ENCODE peak calls at places on chromosomes 12 and 14, in five cellular contexts. W is kidney epithelial cell, X is kidney, U is heart right ventricle, L is A549. F is an unnamed sample.

GRCh38 chr12:106301241-106301610 is 1.3 kb upstream of the TCP11L2 start:
- DNase-seq in X (no peak), U (no peak), W (no peak), L (no peak), F (peak)

GRCh38 chr12:12897286-12897685 is 5.9 kb downstream of the GPRC5A start:
- DNase-seq in X (no peak), U (no peak), W (no peak), L (peak), F (no peak)

GRCh38 chr14:83172363-83172762 is 1638.7 kb upstream of the SEL1L start:
- DNase-seq in X (no peak), U (no peak), L (no peak), W (no peak), F (no peak)

GRCh38 chr14:63673255-63673654 is 31.6 kb upstream of the WDR89 start:
- DNase-seq in L (no peak), X (no peak), W (no peak), U (no peak), F (no peak)

GRCh38 chr14:100022772-100023451 is 42.3 kb upstream of the EVL start:
- DNase-seq in U (no peak), X (no peak), W (peak), L (no peak), F (peak)

GRCh38 chr12:20007331-20007730 is 361.0 kb upstream of the PDE3A start:
- DNase-seq in X (no peak), U (no peak), W (no peak), L (no peak), F (no peak)

GRCh38 chr12:60335765-60336164 is 739.9 kb downstream of the SLC16A7 start:
- DNase-seq in U (no peak), W (peak), L (peak), X (no peak), F (peak)

GRCh38 chr14:67580336-67581230 is 19.5 kb downstream of the PIGH start:
- DNase-seq in L (peak), W (no peak), X (no peak), U (no peak), F (no peak)

GRCh38 chr14:65421201-65421981 is 8.9 kb downstream of the FUT8 start:
- DNase-seq in W (peak), L (peak), X (no peak), U (no peak), F (no peak)

GRCh38 chr12:62903151-62903550 is 31.8 kb downstream of the PPM1H start:
- DNase-seq in X (no peak), W (no peak), U (peak), L (no peak), F (no peak)

GRCh38 chr14:57875985-57876384 is 10.1 kb upstream of the SLC35F4 start:
- DNase-seq in L (no peak), W (no peak), U (no peak), X (no peak), F (no peak)

GRCh38 chr12:15688838-15689237 is 100.3 kb downstream of the EPS8 start:
- DNase-seq in L (no peak), W (no peak), U (no peak), X (no peak), F (no peak)

GRCh38 chr12:15690320-15690719 is 98.9 kb downstream of the EPS8 start:
- DNase-seq in U (no peak), W (no peak), L (no peak), X (no peak), F (no peak)

GRCh38 chr12:15689751-15690191 is 99.4 kb downstream of the EPS8 start:
- DNase-seq in X (no peak), U (no peak), W (no peak), L (peak), F (no peak)

GRCh38 chr12:15687583-15687982 is 101.6 kb downstream of the EPS8 start:
- DNase-seq in U (no peak), X (no peak), W (no peak), L (no peak), F (no peak)

DNA sequence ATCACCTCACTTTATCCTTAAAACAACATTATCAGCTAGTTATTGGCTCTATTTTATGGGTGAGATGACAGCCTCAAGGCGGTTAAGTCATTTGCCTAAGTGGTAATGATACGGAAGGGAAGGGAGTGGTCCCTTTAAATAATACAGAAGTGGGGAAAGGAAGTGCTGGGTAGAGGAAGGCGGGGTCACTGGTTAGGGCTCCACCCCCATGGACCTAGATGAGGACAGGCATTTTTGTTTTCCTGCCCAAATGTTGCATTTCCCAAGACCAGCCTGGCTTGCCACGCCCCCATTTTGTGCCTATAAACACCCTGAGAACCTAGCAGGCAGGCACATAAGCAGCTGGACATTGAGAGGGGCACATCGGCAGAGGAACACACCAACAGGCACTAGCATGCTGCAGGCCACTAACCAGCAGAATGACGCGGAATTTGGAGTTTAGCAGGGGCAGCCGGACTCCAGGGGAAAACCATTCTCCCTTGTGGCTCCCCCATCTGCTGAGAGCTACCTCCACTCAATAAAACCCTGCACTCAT is 100.9 kb downstream of the EPS8 start:
- DNase-seq in U (peak), X (no peak), L (peak), W (no peak), F (no peak)
- H3K4me3 ChIP-seq in U (no peak), X (no peak), L (no peak), W (no peak), F (no peak)

GRCh38 chr12:120774169-120774916 is 48.7 kb downstream of the ACADS start:
- DNase-seq in L (no peak), W (no peak), U (no peak), X (no peak), F (no peak)

GRCh38 chr12:120771097-120771496 is 45.5 kb downstream of the ACADS start:
- DNase-seq in W (no peak), L (no peak), X (peak), U (no peak), F (no peak)

GRCh38 chr12:120775862-120776552 is 50.4 kb downstream of the ACADS start:
- DNase-seq in L (no peak), X (no peak), W (no peak), U (no peak), F (no peak)
- TF ChIP-seq CTCF in L (no peak), X (peak), W (peak), U (no peak), F (no peak)

GRCh38 chr12:104738371-104738710 is 219.7 kb downstream of the SLC41A2 start:
- DNase-seq in L (no peak), U (no peak), W (peak), X (peak), F (no peak)
- H3K4me3 ChIP-seq in L (no peak), U (no peak), W (no peak), X (no peak), F (no peak)

GRCh38 chr12:13973981-13974380 is 7.4 kb downstream of the GRIN2B start:
- DNase-seq in X (no peak), U (no peak), L (no peak), W (no peak), F (no peak)

GRCh38 chr12:13980548-13981295 is 680 bp downstream of the GRIN2B start:
- DNase-seq in U (no peak), X (no peak), L (peak), W (no peak), F (no peak)

GRCh38 chr12:13976880-13977279 is 4.5 kb downstream of the GRIN2B start:
- DNase-seq in U (no peak), X (no peak), L (no peak), W (no peak), F (no peak)

GRCh38 chr12:13970803-13971202 is 10.6 kb downstream of the GRIN2B start:
- DNase-seq in W (no peak), L (no peak), X (no peak), U (no peak), F (no peak)

DNA sequence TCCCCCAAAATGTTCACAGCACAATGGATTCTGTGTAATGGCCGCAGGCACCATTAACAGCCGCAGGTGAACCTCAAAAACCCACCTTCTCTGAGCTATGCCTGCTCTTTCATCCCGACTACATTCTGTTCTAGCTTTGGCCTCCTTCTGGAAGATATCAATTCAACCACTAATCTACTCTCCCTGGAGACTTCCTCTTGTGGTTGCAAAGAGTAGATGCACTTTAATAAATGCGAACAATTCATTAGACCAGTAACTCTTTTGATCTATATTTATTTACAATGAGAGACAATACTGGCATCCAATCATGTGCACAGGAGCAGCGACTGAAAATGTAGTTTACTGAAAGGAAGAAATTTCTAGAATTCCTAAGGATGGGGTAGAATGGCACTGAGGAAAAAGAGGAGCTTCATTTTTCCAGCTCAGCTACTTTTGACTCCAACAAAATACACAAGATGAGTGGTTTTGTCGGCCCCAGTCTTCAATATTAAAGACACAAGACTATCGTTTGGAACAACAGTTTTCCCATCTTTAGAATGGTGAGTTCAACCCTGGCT is 5.3 kb downstream of the GRIN2B start:
- DNase-seq in L (no peak), U (no peak), W (no peak), X (no peak), F (no peak)
- TF ChIP-seq CTCF in L (peak), U (no peak), W (no peak), X (no peak), F (no peak)

DNA sequence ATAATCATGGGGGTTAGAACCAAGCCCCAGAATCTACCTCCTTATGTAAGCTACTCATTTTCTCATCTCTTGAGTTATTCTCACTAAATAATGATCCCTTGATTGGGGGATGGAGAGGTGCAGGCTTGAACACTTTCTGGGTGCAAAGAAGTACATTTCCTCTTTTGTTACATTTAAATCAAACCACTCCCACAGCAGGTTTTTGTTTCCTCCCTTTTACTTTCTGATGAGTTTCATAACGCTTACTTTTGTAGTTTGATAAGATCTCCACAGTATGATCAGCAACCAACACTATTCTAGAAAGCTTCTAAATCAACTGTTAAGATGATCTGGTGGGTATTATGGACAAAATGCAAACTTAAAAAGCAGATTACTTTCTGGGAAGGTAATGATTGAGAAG is 20.5 kb downstream of the VCPKMT start:
- DNase-seq in W (no peak), L (no peak), U (no peak), X (no peak), F (no peak)
- H3K4me3 ChIP-seq in W (no peak), L (no peak), U (no peak), X (no peak), F (no peak)